ENCODE peak calls at places on chromosomes 2 and 18, in four cellular contexts. One of them, this sample, is unnamed.
A peak's percentile ranks its signal among the peaks of the same experiment; 100 is the strongest.

GRCh38 chr2:109128466-109129355 is at the start of gene SH3RF3:
- DNase-seq in lower lobe of right lung: peak; percentile 69
- DNase-seq in mammary epithelial cell: peak; percentile 65
- DNase-seq in activated T-cell treated with anti-CD3 and anti-CD28 coated beads for 24 hours: no peak
- DNase-seq in this sample: peak; percentile 35

GRCh38 chr18:58255701-58256311 is 211.8 kb downstream of the NEDD4L start:
- DNase-seq in activated T-cell treated with anti-CD3 and anti-CD28 coated beads for 24 hours: no peak
- DNase-seq in lower lobe of right lung: no peak
- DNase-seq in mammary epithelial cell: no peak
- DNase-seq in this sample: no peak

GRCh38 chr18:44882163-44882881 is 201.6 kb downstream of the SETBP1 start:
- DNase-seq in activated T-cell treated with anti-CD3 and anti-CD28 coated beads for 24 hours: no peak
- DNase-seq in lower lobe of right lung: no peak
- DNase-seq in mammary epithelial cell: no peak
- DNase-seq in this sample: no peak

GRCh38 chr2:240055177-240055917 is 2.0 kb upstream of the OR6B3 start:
- DNase-seq in mammary epithelial cell: no peak
- DNase-seq in lower lobe of right lung: no peak
- DNase-seq in activated T-cell treated with anti-CD3 and anti-CD28 coated beads for 24 hours: no peak
- DNase-seq in this sample: no peak

GRCh38 chr18:3690682-3691066 is 240.7 kb downstream of the TGIF1 start:
- DNase-seq in mammary epithelial cell: no peak
- DNase-seq in lower lobe of right lung: no peak
- DNase-seq in activated T-cell treated with anti-CD3 and anti-CD28 coated beads for 24 hours: no peak
- DNase-seq in this sample: no peak

GRCh38 chr2:8547284-8548064 is 134.4 kb upstream of the ID2 start:
- DNase-seq in mammary epithelial cell: no peak
- DNase-seq in activated T-cell treated with anti-CD3 and anti-CD28 coated beads for 24 hours: no peak
- DNase-seq in lower lobe of right lung: no peak
- DNase-seq in this sample: no peak

GRCh38 chr2:109124982-109125594 is 3.9 kb upstream of the SH3RF3 start:
- DNase-seq in activated T-cell treated with anti-CD3 and anti-CD28 coated beads for 24 hours: no peak
- DNase-seq in mammary epithelial cell: no peak
- DNase-seq in lower lobe of right lung: no peak
- DNase-seq in this sample: no peak

GRCh38 chr2:56183643-56184499 is at the start of gene CCDC85A:
- DNase-seq in lower lobe of right lung: peak; percentile 88
- DNase-seq in mammary epithelial cell: peak; percentile 73
- DNase-seq in activated T-cell treated with anti-CD3 and anti-CD28 coated beads for 24 hours: peak; percentile 52
- DNase-seq in this sample: peak; percentile 66

GRCh38 chr2:206154197-206154596 is 5.0 kb downstream of the NDUFS1 start:
- DNase-seq in activated T-cell treated with anti-CD3 and anti-CD28 coated beads for 24 hours: no peak
- DNase-seq in lower lobe of right lung: no peak
- DNase-seq in mammary epithelial cell: no peak
- DNase-seq in this sample: no peak

GRCh38 chr18:42586603-42587002 is 528.9 kb downstream of the RIT2 start:
- DNase-seq in lower lobe of right lung: no peak
- DNase-seq in activated T-cell treated with anti-CD3 and anti-CD28 coated beads for 24 hours: no peak
- DNase-seq in mammary epithelial cell: no peak
- DNase-seq in this sample: no peak

GRCh38 chr18:63109789-63110188 is 209.8 kb downstream of the BCL2 start:
- DNase-seq in activated T-cell treated with anti-CD3 and anti-CD28 coated beads for 24 hours: no peak
- DNase-seq in lower lobe of right lung: no peak
- DNase-seq in mammary epithelial cell: no peak
- DNase-seq in this sample: no peak

GRCh38 chr2:178363252-178363651 is 87.7 kb downstream of the PRKRA start:
- DNase-seq in lower lobe of right lung: no peak
- DNase-seq in activated T-cell treated with anti-CD3 and anti-CD28 coated beads for 24 hours: no peak
- DNase-seq in mammary epithelial cell: peak; percentile 93
- DNase-seq in this sample: no peak

This sample was measured in stimulated activated naive B cell treated with anti-CD40 and anti-IgM and Interleukin-4, amounts not matched to agents 10 μg/mL and 1 μg/mL and 100 μg/mL, for 72 hours.